ENCODE peak calls at places on chromosomes 6 and 20, in four cellular contexts. One of them, this sample, is unnamed.

GRCh38 chr20:460707-461106 is 1.6 kb downstream of the TBC1D20 start:
- DNase-seq in choroid plexus epithelial cell: peak; percentile 25
- DNase-seq in NCI-H1092 treated with DMSO at 0.1 percent for 48 hours: no peak
- DNase-seq in stimulated activated CD4-positive, alpha-beta T cell treated with anti-CD3 and anti-CD28 coated beads, TNF-alpha, amount 100 ng/mL, for 1 hour: no peak
- DNase-seq in this sample: peak; percentile 45

GRCh38 chr6:25835442-25836283 is 3.8 kb upstream of the SLC17A1 start:
- DNase-seq in choroid plexus epithelial cell: no peak
- DNase-seq in NCI-H1092 treated with DMSO at 0.1 percent for 48 hours: no peak
- DNase-seq in stimulated activated CD4-positive, alpha-beta T cell treated with anti-CD3 and anti-CD28 coated beads, TNF-alpha, amount 100 ng/mL, for 1 hour: no peak
- DNase-seq in this sample: no peak

GRCh38 chr6:138227316-138227781 is 9.1 kb upstream of the PBOV1 start:
- DNase-seq in choroid plexus epithelial cell: no peak
- DNase-seq in NCI-H1092 treated with DMSO at 0.1 percent for 48 hours: peak; percentile 22
- DNase-seq in stimulated activated CD4-positive, alpha-beta T cell treated with anti-CD3 and anti-CD28 coated beads, TNF-alpha, amount 100 ng/mL, for 1 hour: no peak
- DNase-seq in this sample: no peak

GRCh38 chr20:25286917-25287316 is 39.0 kb downstream of the PYGB start:
- DNase-seq in choroid plexus epithelial cell: no peak
- DNase-seq in NCI-H1092 treated with DMSO at 0.1 percent for 48 hours: no peak
- DNase-seq in stimulated activated CD4-positive, alpha-beta T cell treated with anti-CD3 and anti-CD28 coated beads, TNF-alpha, amount 100 ng/mL, for 1 hour: no peak
- DNase-seq in this sample: no peak

GRCh38 chr6:37612475-37612874 is 85.2 kb downstream of the MDGA1 start:
- DNase-seq in choroid plexus epithelial cell: peak; percentile 37
- DNase-seq in NCI-H1092 treated with DMSO at 0.1 percent for 48 hours: no peak
- DNase-seq in stimulated activated CD4-positive, alpha-beta T cell treated with anti-CD3 and anti-CD28 coated beads, TNF-alpha, amount 100 ng/mL, for 1 hour: no peak
- DNase-seq in this sample: peak; percentile 6

GRCh38 chr6:7974932-7975763 is 64.6 kb upstream of the TXNDC5 start:
- DNase-seq in choroid plexus epithelial cell: peak; percentile 90
- DNase-seq in NCI-H1092 treated with DMSO at 0.1 percent for 48 hours: no peak
- DNase-seq in stimulated activated CD4-positive, alpha-beta T cell treated with anti-CD3 and anti-CD28 coated beads, TNF-alpha, amount 100 ng/mL, for 1 hour: no peak
- DNase-seq in this sample: peak; percentile 100

GRCh38 chr20:2804921-2805681 is 4.7 kb upstream of the CPXM1 start:
- DNase-seq in choroid plexus epithelial cell: no peak
- DNase-seq in NCI-H1092 treated with DMSO at 0.1 percent for 48 hours: no peak
- DNase-seq in stimulated activated CD4-positive, alpha-beta T cell treated with anti-CD3 and anti-CD28 coated beads, TNF-alpha, amount 100 ng/mL, for 1 hour: no peak
- DNase-seq in this sample: peak; percentile 19

GRCh38 chr20:63917811-63918210 is 22.9 kb downstream of the DNAJC5 start:
- DNase-seq in choroid plexus epithelial cell: no peak
- DNase-seq in NCI-H1092 treated with DMSO at 0.1 percent for 48 hours: no peak
- DNase-seq in stimulated activated CD4-positive, alpha-beta T cell treated with anti-CD3 and anti-CD28 coated beads, TNF-alpha, amount 100 ng/mL, for 1 hour: no peak
- DNase-seq in this sample: no peak

GRCh38 chr6:156698239-156699016 is 78.8 kb upstream of the ARID1B start:
- DNase-seq in choroid plexus epithelial cell: no peak
- DNase-seq in NCI-H1092 treated with DMSO at 0.1 percent for 48 hours: no peak
- DNase-seq in stimulated activated CD4-positive, alpha-beta T cell treated with anti-CD3 and anti-CD28 coated beads, TNF-alpha, amount 100 ng/mL, for 1 hour: no peak
- DNase-seq in this sample: no peak

GRCh38 chr20:53044296-53044695 is 72.1 kb downstream of the TSHZ2 start:
- DNase-seq in choroid plexus epithelial cell: no peak
- DNase-seq in NCI-H1092 treated with DMSO at 0.1 percent for 48 hours: no peak
- DNase-seq in stimulated activated CD4-positive, alpha-beta T cell treated with anti-CD3 and anti-CD28 coated beads, TNF-alpha, amount 100 ng/mL, for 1 hour: no peak
- DNase-seq in this sample: no peak

GRCh38 chr6:36954262-36954931 is at the start of gene PI16:
- DNase-seq in choroid plexus epithelial cell: no peak
- DNase-seq in NCI-H1092 treated with DMSO at 0.1 percent for 48 hours: no peak
- DNase-seq in stimulated activated CD4-positive, alpha-beta T cell treated with anti-CD3 and anti-CD28 coated beads, TNF-alpha, amount 100 ng/mL, for 1 hour: no peak
- DNase-seq in this sample: peak; percentile 34

GRCh38 chr6:116012966-116013365 is 47.7 kb downstream of the FRK start:
- DNase-seq in choroid plexus epithelial cell: peak; percentile 26
- DNase-seq in NCI-H1092 treated with DMSO at 0.1 percent for 48 hours: no peak
- DNase-seq in stimulated activated CD4-positive, alpha-beta T cell treated with anti-CD3 and anti-CD28 coated beads, TNF-alpha, amount 100 ng/mL, for 1 hour: no peak
- DNase-seq in this sample: no peak

GRCh38 chr6:13559968-13560650 is 14.3 kb upstream of the SIRT5 start:
- DNase-seq in choroid plexus epithelial cell: no peak
- DNase-seq in NCI-H1092 treated with DMSO at 0.1 percent for 48 hours: no peak
- DNase-seq in stimulated activated CD4-positive, alpha-beta T cell treated with anti-CD3 and anti-CD28 coated beads, TNF-alpha, amount 100 ng/mL, for 1 hour: no peak
- DNase-seq in this sample: no peak

GRCh38 chr6:112877134-112878100 is 530.3 kb downstream of the RFPL4B start:
- DNase-seq in choroid plexus epithelial cell: peak; percentile 92
- DNase-seq in NCI-H1092 treated with DMSO at 0.1 percent for 48 hours: peak; percentile 3
- DNase-seq in stimulated activated CD4-positive, alpha-beta T cell treated with anti-CD3 and anti-CD28 coated beads, TNF-alpha, amount 100 ng/mL, for 1 hour: no peak
- DNase-seq in this sample: peak; percentile 96

GRCh38 chr6:113065606-113066005 is 718.5 kb downstream of the RFPL4B start:
- DNase-seq in choroid plexus epithelial cell: peak; percentile 91
- DNase-seq in NCI-H1092 treated with DMSO at 0.1 percent for 48 hours: no peak
- DNase-seq in stimulated activated CD4-positive, alpha-beta T cell treated with anti-CD3 and anti-CD28 coated beads, TNF-alpha, amount 100 ng/mL, for 1 hour: no peak
- DNase-seq in this sample: no peak

GRCh38 chr6:89310929-89311328 is 4.2 kb downstream of the GABRR2 start:
- DNase-seq in choroid plexus epithelial cell: no peak
- DNase-seq in NCI-H1092 treated with DMSO at 0.1 percent for 48 hours: no peak
- DNase-seq in stimulated activated CD4-positive, alpha-beta T cell treated with anti-CD3 and anti-CD28 coated beads, TNF-alpha, amount 100 ng/mL, for 1 hour: no peak
- DNase-seq in this sample: peak; percentile 7

GRCh38 chr6:44264154-44265002 is 973 bp downstream of the NFKBIE start:
- DNase-seq in choroid plexus epithelial cell: no peak
- DNase-seq in NCI-H1092 treated with DMSO at 0.1 percent for 48 hours: no peak
- DNase-seq in stimulated activated CD4-positive, alpha-beta T cell treated with anti-CD3 and anti-CD28 coated beads, TNF-alpha, amount 100 ng/mL, for 1 hour: no peak
- DNase-seq in this sample: no peak

GRCh38 chr6:116447496-116448011 is 13.6 kb upstream of the CALHM6 start:
- DNase-seq in choroid plexus epithelial cell: peak; percentile 98
- DNase-seq in NCI-H1092 treated with DMSO at 0.1 percent for 48 hours: no peak
- DNase-seq in stimulated activated CD4-positive, alpha-beta T cell treated with anti-CD3 and anti-CD28 coated beads, TNF-alpha, amount 100 ng/mL, for 1 hour: no peak
- DNase-seq in this sample: peak; percentile 99

GRCh38 chr6:3712827-3713226 is 38.7 kb downstream of the PXDC1 start:
- DNase-seq in choroid plexus epithelial cell: no peak
- DNase-seq in NCI-H1092 treated with DMSO at 0.1 percent for 48 hours: no peak
- DNase-seq in stimulated activated CD4-positive, alpha-beta T cell treated with anti-CD3 and anti-CD28 coated beads, TNF-alpha, amount 100 ng/mL, for 1 hour: no peak
- DNase-seq in this sample: no peak

GRCh38 chr20:61674688-61675087 is 391.0 kb downstream of the TAF4 start:
- DNase-seq in choroid plexus epithelial cell: no peak
- DNase-seq in NCI-H1092 treated with DMSO at 0.1 percent for 48 hours: no peak
- DNase-seq in stimulated activated CD4-positive, alpha-beta T cell treated with anti-CD3 and anti-CD28 coated beads, TNF-alpha, amount 100 ng/mL, for 1 hour: no peak
- DNase-seq in this sample: no peak

GRCh38 chr6:13794184-13794583 is 20.2 kb downstream of the MCUR1 start:
- DNase-seq in choroid plexus epithelial cell: peak; percentile 62
- DNase-seq in NCI-H1092 treated with DMSO at 0.1 percent for 48 hours: no peak
- DNase-seq in stimulated activated CD4-positive, alpha-beta T cell treated with anti-CD3 and anti-CD28 coated beads, TNF-alpha, amount 100 ng/mL, for 1 hour: no peak
- DNase-seq in this sample: peak; percentile 94

GRCh38 chr6:31076611-31077010 is 35.8 kb downstream of the C6orf15 start:
- DNase-seq in choroid plexus epithelial cell: no peak
- DNase-seq in NCI-H1092 treated with DMSO at 0.1 percent for 48 hours: no peak
- DNase-seq in stimulated activated CD4-positive, alpha-beta T cell treated with anti-CD3 and anti-CD28 coated beads, TNF-alpha, amount 100 ng/mL, for 1 hour: no peak
- DNase-seq in this sample: no peak

GRCh38 chr6:45394586-45395095 is 16.9 kb upstream of the SUPT3H start:
- DNase-seq in choroid plexus epithelial cell: no peak
- DNase-seq in NCI-H1092 treated with DMSO at 0.1 percent for 48 hours: no peak
- DNase-seq in stimulated activated CD4-positive, alpha-beta T cell treated with anti-CD3 and anti-CD28 coated beads, TNF-alpha, amount 100 ng/mL, for 1 hour: no peak
- DNase-seq in this sample: no peak

GRCh38 chr6:102300350-102300749 is 906.8 kb downstream of the GRIK2 start:
- DNase-seq in choroid plexus epithelial cell: no peak
- DNase-seq in NCI-H1092 treated with DMSO at 0.1 percent for 48 hours: no peak
- DNase-seq in stimulated activated CD4-positive, alpha-beta T cell treated with anti-CD3 and anti-CD28 coated beads, TNF-alpha, amount 100 ng/mL, for 1 hour: no peak
- DNase-seq in this sample: no peak

GRCh38 chr6:137102851-137103492 is 58.2 kb upstream of the IL20RA start:
- DNase-seq in choroid plexus epithelial cell: no peak
- DNase-seq in NCI-H1092 treated with DMSO at 0.1 percent for 48 hours: no peak
- DNase-seq in stimulated activated CD4-positive, alpha-beta T cell treated with anti-CD3 and anti-CD28 coated beads, TNF-alpha, amount 100 ng/mL, for 1 hour: no peak
- DNase-seq in this sample: no peak

GRCh38 chr6:24205020-24205492 is 79.0 kb downstream of the NRSN1 start:
- DNase-seq in choroid plexus epithelial cell: peak; percentile 66
- DNase-seq in NCI-H1092 treated with DMSO at 0.1 percent for 48 hours: peak; percentile 61
- DNase-seq in stimulated activated CD4-positive, alpha-beta T cell treated with anti-CD3 and anti-CD28 coated beads, TNF-alpha, amount 100 ng/mL, for 1 hour: no peak
- DNase-seq in this sample: peak; percentile 44

GRCh38 chr6:37502703-37503485 is 3.2 kb upstream of the CCDC167 start:
- DNase-seq in choroid plexus epithelial cell: no peak
- DNase-seq in NCI-H1092 treated with DMSO at 0.1 percent for 48 hours: peak; percentile 55
- DNase-seq in stimulated activated CD4-positive, alpha-beta T cell treated with anti-CD3 and anti-CD28 coated beads, TNF-alpha, amount 100 ng/mL, for 1 hour: no peak
- DNase-seq in this sample: no peak

GRCh38 chr20:34562643-34563042 is 4.1 kb downstream of the MAP1LC3A start:
- DNase-seq in choroid plexus epithelial cell: peak; percentile 25
- DNase-seq in NCI-H1092 treated with DMSO at 0.1 percent for 48 hours: no peak
- DNase-seq in stimulated activated CD4-positive, alpha-beta T cell treated with anti-CD3 and anti-CD28 coated beads, TNF-alpha, amount 100 ng/mL, for 1 hour: no peak
- DNase-seq in this sample: no peak

GRCh38 chr6:102114402-102114801 is 720.9 kb downstream of the GRIK2 start:
- DNase-seq in choroid plexus epithelial cell: no peak
- DNase-seq in NCI-H1092 treated with DMSO at 0.1 percent for 48 hours: no peak
- DNase-seq in stimulated activated CD4-positive, alpha-beta T cell treated with anti-CD3 and anti-CD28 coated beads, TNF-alpha, amount 100 ng/mL, for 1 hour: no peak
- DNase-seq in this sample: no peak

GRCh38 chr6:34412054-34412453 is 13.8 kb downstream of the RPS10 start:
- DNase-seq in choroid plexus epithelial cell: no peak
- DNase-seq in NCI-H1092 treated with DMSO at 0.1 percent for 48 hours: no peak
- DNase-seq in stimulated activated CD4-positive, alpha-beta T cell treated with anti-CD3 and anti-CD28 coated beads, TNF-alpha, amount 100 ng/mL, for 1 hour: no peak
- DNase-seq in this sample: no peak

GRCh38 chr20:25738198-25738597 is 41.5 kb upstream of the ZNF337 start:
- DNase-seq in choroid plexus epithelial cell: peak; percentile 55
- DNase-seq in NCI-H1092 treated with DMSO at 0.1 percent for 48 hours: no peak
- DNase-seq in stimulated activated CD4-positive, alpha-beta T cell treated with anti-CD3 and anti-CD28 coated beads, TNF-alpha, amount 100 ng/mL, for 1 hour: no peak
- DNase-seq in this sample: no peak

GRCh38 chr6:128370072-128370471 is 150.3 kb downstream of the PTPRK start:
- DNase-seq in choroid plexus epithelial cell: peak; percentile 70
- DNase-seq in NCI-H1092 treated with DMSO at 0.1 percent for 48 hours: no peak
- DNase-seq in stimulated activated CD4-positive, alpha-beta T cell treated with anti-CD3 and anti-CD28 coated beads, TNF-alpha, amount 100 ng/mL, for 1 hour: no peak
- DNase-seq in this sample: peak; percentile 70

GRCh38 chr6:29813066-29813465 is 14.6 kb upstream of the HLA-G start:
- DNase-seq in choroid plexus epithelial cell: no peak
- DNase-seq in NCI-H1092 treated with DMSO at 0.1 percent for 48 hours: no peak
- DNase-seq in stimulated activated CD4-positive, alpha-beta T cell treated with anti-CD3 and anti-CD28 coated beads, TNF-alpha, amount 100 ng/mL, for 1 hour: no peak
- DNase-seq in this sample: no peak

GRCh38 chr6:168192195-168192900 is 113.3 kb upstream of the FRMD1 start:
- DNase-seq in choroid plexus epithelial cell: no peak
- DNase-seq in NCI-H1092 treated with DMSO at 0.1 percent for 48 hours: peak; percentile 83
- DNase-seq in stimulated activated CD4-positive, alpha-beta T cell treated with anti-CD3 and anti-CD28 coated beads, TNF-alpha, amount 100 ng/mL, for 1 hour: no peak
- DNase-seq in this sample: no peak

GRCh38 chr6:33912177-33912576 is 108.4 kb upstream of the MLN start:
- DNase-seq in choroid plexus epithelial cell: no peak
- DNase-seq in NCI-H1092 treated with DMSO at 0.1 percent for 48 hours: no peak
- DNase-seq in stimulated activated CD4-positive, alpha-beta T cell treated with anti-CD3 and anti-CD28 coated beads, TNF-alpha, amount 100 ng/mL, for 1 hour: no peak
- DNase-seq in this sample: no peak

This sample was measured in fibroblast of the aortic adventitia.